ENCODE peak calls at places on chromosomes 2 and 18, in ten cellular contexts. A, T, P, W, C, B, F, M, H and Z are unnamed samples.

GRCh38 chr2:177914247-177914646 is 158.3 kb downstream of the PDE11A start:
- DNase-seq in T (no peak), P (no peak), M (no peak), F (no peak), A (no peak), B (no peak), H (no peak), C (no peak), W (no peak), Z (no peak)

GRCh38 chr2:47299555-47299954 is 103.4 kb upstream of the MSH2 start:
- DNase-seq in B (peak; percentile 91), P (no peak), A (peak; percentile 90), H (peak; percentile 89), F (peak; percentile 62), W (no peak), M (no peak), C (no peak), T (peak; percentile 85), Z (peak; percentile 92)

GRCh38 chr2:71554028-71554705 is 100.8 kb downstream of the DYSF start:
- DNase-seq in T (no peak), C (no peak), H (no peak), M (no peak), W (no peak), A (no peak), F (no peak), P (no peak), B (no peak), Z (no peak)

GRCh38 chr2:228846161-228846560 is 424.9 kb downstream of the PID1 start:
- DNase-seq in H (no peak), W (no peak), A (no peak), M (no peak), B (no peak), T (no peak), P (no peak), C (no peak), F (no peak), Z (no peak)

GRCh38 chr18:51151568-51152511 is 45.6 kb downstream of the MEX3C start:
- DNase-seq in C (no peak), W (peak; percentile 23), B (no peak), A (no peak), P (peak; percentile 24), M (no peak), H (no peak), F (no peak), T (peak; percentile 67), Z (no peak)

GRCh38 chr2:36695746-36696415 is 626 bp upstream of the VIT start:
- DNase-seq in F (no peak), H (no peak), W (no peak), C (no peak), T (peak; percentile 65), M (no peak), A (peak; percentile 65), P (peak; percentile 29), B (peak; percentile 73), Z (peak; percentile 86)

GRCh38 chr2:215883799-215884198 is 129.6 kb downstream of the MREG start:
- DNase-seq in T (no peak), C (no peak), H (no peak), B (no peak), W (no peak), M (no peak), P (no peak), F (no peak), A (no peak), Z (no peak)

GRCh38 chr18:45733535-45733934 is 9.6 kb downstream of the SLC14A1 start:
- DNase-seq in A (no peak), B (no peak), M (peak; percentile 15), H (no peak), C (no peak), T (no peak), P (peak; percentile 78), F (no peak), W (peak; percentile 75), Z (no peak)

GRCh38 chr2:48725696-48726494 is 29.6 kb downstream of the LHCGR start:
- DNase-seq in A (no peak), W (peak; percentile 43), M (no peak), T (no peak), C (no peak), P (peak; percentile 24), F (no peak), H (no peak), B (no peak), Z (no peak)

GRCh38 chr2:37886745-37887144 is 38.3 kb upstream of the RMDN2 start:
- DNase-seq in C (no peak), A (peak; percentile 99), H (no peak), F (no peak), T (no peak), M (no peak), P (no peak), W (no peak), B (peak; percentile 99), Z (peak; percentile 85)

GRCh38 chr2:196293751-196294486 is 122.5 kb upstream of the STK17B start:
- DNase-seq in C (no peak), H (peak; percentile 85), P (no peak), T (peak; percentile 85), M (no peak), F (peak; percentile 15), A (peak; percentile 89), W (no peak), B (peak; percentile 91), Z (peak; percentile 92)

GRCh38 chr2:114044985-114045384 is 155.1 kb downstream of the ACTR3 start:
- DNase-seq in W (no peak), M (no peak), B (no peak), P (no peak), C (no peak), H (no peak), F (no peak), A (no peak), T (no peak), Z (no peak)

GRCh38 chr2:235098273-235098672 is 146.5 kb downstream of the SH3BP4 start:
- DNase-seq in M (no peak), W (no peak), H (no peak), P (peak; percentile 17), C (no peak), T (no peak), F (no peak), A (no peak), B (peak; percentile 25), Z (no peak)

GRCh38 chr2:109604597-109604996 is 9.2 kb downstream of the SEPTIN10 start:
- DNase-seq in W (no peak), M (no peak), B (peak; percentile 86), F (peak; percentile 28), H (peak; percentile 87), A (peak; percentile 80), T (peak; percentile 78), P (no peak), C (peak; percentile 87), Z (peak; percentile 92)

GRCh38 chr2:71064754-71065621 is 3.5 kb upstream of the NAGK start:
- DNase-seq in B (no peak), T (peak; percentile 75), F (no peak), P (no peak), H (peak; percentile 83), C (no peak), M (no peak), A (no peak), W (no peak), Z (peak; percentile 42)

DNA sequence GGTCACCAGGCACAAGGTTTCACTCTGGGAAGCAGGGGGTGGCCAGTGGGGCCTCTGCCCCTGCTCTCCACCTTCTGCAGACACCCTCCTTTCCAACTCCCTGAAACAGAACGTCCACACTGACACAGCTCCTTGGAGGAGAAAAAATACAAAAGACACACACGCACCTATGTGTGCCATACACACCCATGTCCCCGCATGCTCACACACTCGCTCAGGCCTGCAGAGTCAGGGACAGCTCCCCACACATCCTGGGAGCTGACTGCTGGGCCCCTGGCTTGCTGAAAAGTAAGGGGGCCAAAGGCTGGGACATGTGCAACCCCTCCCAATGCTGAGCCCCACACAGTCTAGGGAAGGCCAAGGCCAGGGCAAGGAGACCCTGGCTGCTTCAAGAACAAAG is 200.5 kb downstream of the TNS1 start:
- DNase-seq in A (no peak), T (no peak), P (no peak), C (no peak), F (no peak), B (no peak), M (no peak), H (no peak), W (no peak), Z (no peak)
- H3K4me2 ChIP-seq in A (no peak overlapping the region), T (no peak overlapping the region), P (no peak overlapping the region), C (no peak overlapping the region), F (no peak overlapping the region), B (no peak overlapping the region), M (no peak overlapping the region), H (no peak overlapping the region), W (no peak overlapping the region), Z (no peak overlapping the region)

GRCh38 chr18:28183418-28184078 is 6.6 kb upstream of the CDH2 start:
- DNase-seq in B (peak; percentile 65), F (peak; percentile 19), P (no peak), T (peak; percentile 64), M (no peak), C (no peak), A (peak; percentile 41), H (peak; percentile 25), W (no peak), Z (peak; percentile 60)
- H2AFZ ChIP-seq in B (no peak overlapping the region), F (no peak overlapping the region), P (no peak overlapping the region), T (no peak overlapping the region), M (no peak overlapping the region), C (no peak overlapping the region), A (no peak overlapping the region), H (no peak overlapping the region), W (no peak overlapping the region), Z (peak overlapping the region; percentile 38)

GRCh38 chr2:238295144-238296112 is 7.0 kb upstream of the PER2 start:
- DNase-seq in C (no peak), A (no peak), H (no peak), T (no peak), M (no peak), F (no peak), B (no peak), P (no peak), W (no peak), Z (no peak)
- H3K4me2 ChIP-seq in C (no peak overlapping the region), A (no peak overlapping the region), H (no peak overlapping the region), T (no peak overlapping the region), M (no peak overlapping the region), F (peak overlapping the region; percentile 29), B (no peak overlapping the region), P (no peak overlapping the region), W (no peak overlapping the region), Z (no peak overlapping the region)

GRCh38 chr2:30652271-30652910 is 154.9 kb downstream of the CAPN13 start:
- DNase-seq in C (no peak), W (peak; percentile 51), T (no peak), H (peak; percentile 52), B (peak; percentile 48), M (no peak), P (peak; percentile 79), F (no peak), A (peak; percentile 37), Z (no peak)

GRCh38 chr2:30649278-30649677 is 158.0 kb downstream of the CAPN13 start:
- DNase-seq in F (no peak), P (no peak), W (no peak), C (no peak), T (no peak), A (no peak), B (no peak), H (no peak), M (no peak), Z (peak; percentile 40)

GRCh38 chr2:30653847-30654246 is 153.4 kb downstream of the CAPN13 start:
- DNase-seq in B (peak; percentile 82), A (peak; percentile 77), C (no peak), F (no peak), H (peak; percentile 54), T (no peak), M (no peak), W (no peak), P (no peak), Z (peak; percentile 84)

GRCh38 chr2:30647752-30648442 is 159.3 kb downstream of the CAPN13 start:
- DNase-seq in A (no peak), M (no peak), T (no peak), H (no peak), W (no peak), P (no peak), C (no peak), F (no peak), B (no peak), Z (no peak)

GRCh38 chr2:30649828-30650227 is 157.4 kb downstream of the CAPN13 start:
- DNase-seq in M (no peak), B (no peak), W (no peak), A (no peak), T (no peak), F (no peak), H (no peak), P (no peak), C (no peak), Z (no peak)
- H2AFZ ChIP-seq in M (no peak overlapping the region), B (no peak overlapping the region), W (no peak overlapping the region), A (no peak overlapping the region), T (no peak overlapping the region), F (no peak overlapping the region), H (no peak overlapping the region), P (no peak overlapping the region), C (no peak overlapping the region), Z (no peak overlapping the region)